ENCODE peak calls at places on chromosomes 2 and 18, in five cellular contexts. One of them, this sample, is unnamed.

GRCh38 chr2:233288663-233289062 is 19.0 kb upstream of the SAG start:
- DNase-seq in IMR-90: no peak
- DNase-seq in K562: no peak
- DNase-seq in HepG2: no peak
- DNase-seq in A549: no peak
- DNase-seq in this sample: no peak

GRCh38 chr2:165876712-165877111 is 76.9 kb downstream of the TTC21B start:
- DNase-seq in IMR-90: no peak
- DNase-seq in K562: no peak
- DNase-seq in HepG2: no peak
- DNase-seq in A549: no peak
- DNase-seq in this sample: no peak

GRCh38 chr2:11617527-11617926 is 52.5 kb downstream of the NTSR2 start:
- DNase-seq in IMR-90: no peak
- DNase-seq in K562: no peak
- DNase-seq in HepG2: no peak
- DNase-seq in A549: no peak
- DNase-seq in this sample: no peak

GRCh38 chr2:22487541-22487940 is 897.4 kb upstream of the KLHL29 start:
- DNase-seq in IMR-90: no peak
- DNase-seq in K562: no peak
- DNase-seq in HepG2: no peak
- DNase-seq in A549: no peak
- DNase-seq in this sample: no peak

GRCh38 chr2:101533611-101534601 is 59.0 kb upstream of the RFX8 start:
- DNase-seq in IMR-90: no peak
- DNase-seq in K562: no peak
- DNase-seq in HepG2: no peak
- DNase-seq in A549: no peak
- DNase-seq in this sample: no peak

GRCh38 chr2:195721042-195721441 is 64.0 kb downstream of the SLC39A10 start:
- DNase-seq in IMR-90: no peak
- DNase-seq in K562: no peak
- DNase-seq in HepG2: no peak
- DNase-seq in A549: no peak
- DNase-seq in this sample: peak

GRCh38 chr2:219274392-219274921 is 4.7 kb upstream of the DNAJB2 start:
- DNase-seq in IMR-90: peak
- DNase-seq in K562: no peak
- DNase-seq in HepG2: peak
- DNase-seq in A549: peak
- DNase-seq in this sample: peak

GRCh38 chr2:42602218-42602936 is 33.9 kb downstream of the MTA3 start:
- DNase-seq in IMR-90: no peak
- DNase-seq in K562: no peak
- DNase-seq in HepG2: peak
- DNase-seq in A549: no peak
- DNase-seq in this sample: no peak

GRCh38 chr2:227804970-227805369 is 8.7 kb upstream of the CCL20 start:
- DNase-seq in IMR-90: peak
- DNase-seq in K562: no peak
- DNase-seq in HepG2: no peak
- DNase-seq in A549: no peak
- DNase-seq in this sample: no peak

GRCh38 chr2:15964936-15965563 is 24.7 kb downstream of the MYCN start:
- DNase-seq in IMR-90: no peak
- DNase-seq in K562: no peak
- DNase-seq in HepG2: no peak
- DNase-seq in A549: no peak
- DNase-seq in this sample: no peak

GRCh38 chr18:51077217-51077616 is 47.2 kb downstream of the SMAD4 start:
- DNase-seq in IMR-90: peak
- DNase-seq in K562: no peak
- DNase-seq in HepG2: no peak
- DNase-seq in A549: no peak
- DNase-seq in this sample: no peak

GRCh38 chr2:118911936-118912335 is 30.1 kb upstream of the MARCO start:
- DNase-seq in IMR-90: no peak
- DNase-seq in K562: no peak
- DNase-seq in HepG2: no peak
- DNase-seq in A549: no peak
- DNase-seq in this sample: no peak

GRCh38 chr2:42048318-42049251 is 764 bp downstream of the PKDCC start:
- DNase-seq in IMR-90: peak
- DNase-seq in K562: peak
- DNase-seq in HepG2: no peak
- DNase-seq in A549: no peak
- DNase-seq in this sample: no peak

GRCh38 chr2:120546077-120546864 is 189.4 kb upstream of the GLI2 start:
- DNase-seq in IMR-90: peak
- DNase-seq in K562: peak
- DNase-seq in HepG2: peak
- DNase-seq in A549: no peak
- DNase-seq in this sample: no peak
- TF ChIP-seq RAD21 in IMR-90: peak
- TF ChIP-seq RAD21 in K562: no peak
- TF ChIP-seq RAD21 in HepG2: peak
- TF ChIP-seq RAD21 in A549: no peak
- TF ChIP-seq RAD21 in this sample: no peak

GRCh38 chr2:4047961-4048891 is 344.9 kb downstream of the DCDC2C start:
- DNase-seq in IMR-90: no peak
- DNase-seq in K562: no peak
- DNase-seq in HepG2: no peak
- DNase-seq in A549: no peak
- DNase-seq in this sample: no peak

GRCh38 chr2:4049463-4049862 is 346.1 kb downstream of the DCDC2C start:
- DNase-seq in IMR-90: no peak
- DNase-seq in K562: no peak
- DNase-seq in HepG2: no peak
- DNase-seq in A549: no peak
- DNase-seq in this sample: no peak

GRCh38 chr2:4053769-4054493 is 350.6 kb downstream of the DCDC2C start:
- DNase-seq in IMR-90: no peak
- DNase-seq in K562: no peak
- DNase-seq in HepG2: no peak
- DNase-seq in A549: peak
- DNase-seq in this sample: no peak
- TF ChIP-seq RAD21 in IMR-90: no peak
- TF ChIP-seq RAD21 in K562: no peak
- TF ChIP-seq RAD21 in HepG2: no peak
- TF ChIP-seq RAD21 in A549: peak
- TF ChIP-seq RAD21 in this sample: no peak

GRCh38 chr18:48986851-48987761 is 36.3 kb upstream of the SMAD7 start:
- DNase-seq in IMR-90: no peak
- DNase-seq in K562: no peak
- DNase-seq in HepG2: no peak
- DNase-seq in A549: no peak
- DNase-seq in this sample: no peak

GRCh38 chr18:48983793-48984437 is 33.1 kb upstream of the SMAD7 start:
- DNase-seq in IMR-90: peak
- DNase-seq in K562: no peak
- DNase-seq in HepG2: peak
- DNase-seq in A549: no peak
- DNase-seq in this sample: no peak

GRCh38 chr18:48979944-48980890 is 29.5 kb upstream of the SMAD7 start:
- DNase-seq in IMR-90: peak
- DNase-seq in K562: peak
- DNase-seq in HepG2: peak
- DNase-seq in A549: no peak
- DNase-seq in this sample: no peak

GRCh38 chr18:48977914-48978313 is 27.1 kb upstream of the SMAD7 start:
- DNase-seq in IMR-90: no peak
- DNase-seq in K562: no peak
- DNase-seq in HepG2: no peak
- DNase-seq in A549: no peak
- DNase-seq in this sample: no peak

DNA sequence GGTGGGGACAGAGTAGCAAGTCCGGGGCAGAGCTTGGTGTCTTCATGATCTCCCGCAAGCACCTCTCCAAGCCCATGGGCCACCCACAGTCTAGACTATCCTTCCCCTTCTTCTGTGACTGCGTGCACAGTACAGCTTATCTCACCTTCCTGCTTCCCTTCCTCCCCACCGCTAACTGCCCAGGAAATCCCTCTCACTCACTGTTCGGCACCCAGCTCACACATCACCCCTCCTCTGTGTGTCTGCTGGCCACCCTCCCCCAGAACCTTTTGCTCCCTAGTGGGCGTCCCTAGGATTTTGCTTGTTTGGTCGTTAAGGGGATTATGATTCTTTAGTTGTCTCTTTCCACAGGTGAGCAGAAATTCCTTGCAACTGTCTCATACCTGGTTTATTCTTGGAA is 31.5 kb upstream of the SMAD7 start:
- DNase-seq in IMR-90: no peak
- DNase-seq in K562: peak
- DNase-seq in HepG2: peak
- DNase-seq in A549: no peak
- DNase-seq in this sample: no peak
- TF ChIP-seq RAD21 in IMR-90: no peak
- TF ChIP-seq RAD21 in K562: no peak
- TF ChIP-seq RAD21 in HepG2: no peak
- TF ChIP-seq RAD21 in A549: no peak
- TF ChIP-seq RAD21 in this sample: no peak

GRCh38 chr2:26246818-26247217 is 2.1 kb downstream of the HADHB start:
- DNase-seq in IMR-90: peak
- DNase-seq in K562: peak
- DNase-seq in HepG2: no peak
- DNase-seq in A549: peak
- DNase-seq in this sample: no peak
- TF ChIP-seq RAD21 in IMR-90: no peak
- TF ChIP-seq RAD21 in K562: no peak
- TF ChIP-seq RAD21 in HepG2: no peak
- TF ChIP-seq RAD21 in A549: no peak
- TF ChIP-seq RAD21 in this sample: no peak

DNA sequence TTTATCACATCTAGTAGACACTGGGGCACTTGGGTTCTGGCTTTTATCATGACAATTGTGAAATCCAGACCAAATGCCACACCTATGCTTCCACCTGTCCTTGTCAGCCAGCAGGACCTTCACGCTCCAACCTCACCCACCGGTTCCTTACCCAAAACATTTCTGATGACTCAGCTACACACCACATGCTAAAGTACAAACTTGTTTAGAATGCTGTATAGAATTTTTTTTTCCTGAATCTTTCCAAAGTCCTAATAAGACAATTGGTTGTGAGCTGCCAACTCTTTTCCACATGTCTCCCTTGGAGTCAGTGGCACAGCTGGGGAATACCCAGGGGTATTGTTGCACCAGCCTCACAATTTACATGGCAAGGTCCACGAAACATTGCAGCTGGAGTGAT is 75.5 kb upstream of the LPIN2 start:
- DNase-seq in IMR-90: no peak
- DNase-seq in K562: no peak
- DNase-seq in HepG2: no peak
- DNase-seq in A549: no peak
- DNase-seq in this sample: no peak
- TF ChIP-seq RAD21 in IMR-90: no peak
- TF ChIP-seq RAD21 in K562: no peak
- TF ChIP-seq RAD21 in HepG2: no peak
- TF ChIP-seq RAD21 in A549: no peak
- TF ChIP-seq RAD21 in this sample: no peak

GRCh38 chr2:120617055-120617454 is 118.6 kb upstream of the GLI2 start:
- DNase-seq in IMR-90: no peak
- DNase-seq in K562: no peak
- DNase-seq in HepG2: no peak
- DNase-seq in A549: no peak
- DNase-seq in this sample: no peak

GRCh38 chr2:120622886-120623753 is 112.5 kb upstream of the GLI2 start:
- DNase-seq in IMR-90: no peak
- DNase-seq in K562: no peak
- DNase-seq in HepG2: no peak
- DNase-seq in A549: no peak
- DNase-seq in this sample: no peak

GRCh38 chr2:120622159-120622869 is 113.4 kb upstream of the GLI2 start:
- DNase-seq in IMR-90: no peak
- DNase-seq in K562: no peak
- DNase-seq in HepG2: no peak
- DNase-seq in A549: no peak
- DNase-seq in this sample: no peak

GRCh38 chr2:120619579-120619978 is 116.1 kb upstream of the GLI2 start:
- DNase-seq in IMR-90: no peak
- DNase-seq in K562: no peak
- DNase-seq in HepG2: peak
- DNase-seq in A549: no peak
- DNase-seq in this sample: no peak

DNA sequence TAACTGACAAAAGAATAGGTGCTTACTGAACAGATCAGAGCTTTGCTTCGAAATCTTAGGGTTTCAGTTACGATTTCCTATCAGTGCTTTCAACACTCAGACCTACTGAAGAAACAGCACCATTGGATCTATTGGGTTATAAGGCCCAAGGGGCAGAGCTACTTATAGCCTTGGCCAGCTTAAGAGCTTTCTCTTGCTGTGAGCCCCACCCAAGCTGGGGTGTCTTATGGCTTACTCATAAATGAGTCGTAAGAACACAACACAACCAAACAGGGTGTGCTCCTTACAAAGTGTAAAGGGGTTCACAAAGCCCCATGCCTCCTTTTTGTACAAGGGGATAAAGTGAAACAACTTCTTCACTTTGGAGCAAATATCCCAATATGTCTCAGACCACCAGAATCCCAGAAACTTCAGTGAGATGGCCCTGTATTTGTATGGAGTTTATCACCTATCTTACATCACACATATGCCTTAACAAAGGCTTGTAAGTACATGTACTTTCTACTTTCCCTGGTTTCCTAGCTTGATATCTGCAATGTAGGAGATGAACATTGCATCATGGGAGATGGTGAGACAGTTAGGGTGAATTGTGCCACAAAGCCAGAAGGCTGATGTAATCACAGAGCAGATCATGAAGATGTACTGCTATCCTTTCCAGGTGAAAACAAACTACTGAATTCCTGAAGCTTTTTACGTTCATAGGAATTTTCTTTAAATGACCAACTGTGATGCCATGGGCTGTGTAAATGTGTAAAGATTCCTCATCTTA is 115.5 kb upstream of the GLI2 start:
- DNase-seq in IMR-90: peak
- DNase-seq in K562: no peak
- DNase-seq in HepG2: no peak
- DNase-seq in A549: peak
- DNase-seq in this sample: peak
- TF ChIP-seq RAD21 in IMR-90: no peak
- TF ChIP-seq RAD21 in K562: no peak
- TF ChIP-seq RAD21 in HepG2: no peak
- TF ChIP-seq RAD21 in A549: no peak
- TF ChIP-seq RAD21 in this sample: no peak